ENCODE peak calls at places on chromosome 19, in seven cellular contexts. One of them, this sample, is unnamed.

GRCh38 chr19:46732172-46732938 is 13.5 kb upstream of the FKRP start:
- DNase-seq in foreskin fibroblast: no peak
- DNase-seq in AG04450: no peak
- DNase-seq in neural crest cell: no peak
- DNase-seq in Peyer's patch: peak
- DNase-seq in neural progenitor cell: no peak
- DNase-seq in AG09319: no peak
- DNase-seq in this sample: no peak

GRCh38 chr19:21580101-21580500 is 74.7 kb downstream of the ZNF429 start:
- DNase-seq in neural progenitor cell: no peak
- DNase-seq in AG09319: no peak
- DNase-seq in neural crest cell: no peak
- DNase-seq in foreskin fibroblast: no peak
- DNase-seq in AG04450: no peak
- DNase-seq in Peyer's patch: no peak
- DNase-seq in this sample: no peak

GRCh38 chr19:50334741-50335421 is 5.7 kb upstream of the KCNC3 start:
- DNase-seq in AG04450: no peak
- DNase-seq in neural crest cell: no peak
- DNase-seq in foreskin fibroblast: no peak
- DNase-seq in Peyer's patch: peak
- DNase-seq in AG09319: no peak
- DNase-seq in neural progenitor cell: no peak
- DNase-seq in this sample: no peak

GRCh38 chr19:39362682-39363657 is 20.7 kb downstream of the SAMD4B start:
- DNase-seq in AG04450: no peak
- DNase-seq in AG09319: no peak
- DNase-seq in neural crest cell: no peak
- DNase-seq in neural progenitor cell: no peak
- DNase-seq in foreskin fibroblast: peak
- DNase-seq in Peyer's patch: no peak
- DNase-seq in this sample: no peak

GRCh38 chr19:14774373-14774772 is 4.0 kb downstream of the ADGRE2 start:
- DNase-seq in AG04450: no peak
- DNase-seq in neural crest cell: no peak
- DNase-seq in AG09319: no peak
- DNase-seq in foreskin fibroblast: no peak
- DNase-seq in neural progenitor cell: no peak
- DNase-seq in Peyer's patch: no peak
- DNase-seq in this sample: no peak

GRCh38 chr19:46022431-46023310 is at the start of gene PGLYRP1:
- DNase-seq in foreskin fibroblast: no peak
- DNase-seq in Peyer's patch: no peak
- DNase-seq in neural crest cell: no peak
- DNase-seq in AG04450: no peak
- DNase-seq in neural progenitor cell: no peak
- DNase-seq in AG09319: no peak
- DNase-seq in this sample: peak

GRCh38 chr19:44613295-44614168 is at the start of gene IGSF23:
- DNase-seq in neural crest cell: no peak
- DNase-seq in AG04450: no peak
- DNase-seq in Peyer's patch: peak
- DNase-seq in foreskin fibroblast: no peak
- DNase-seq in AG09319: no peak
- DNase-seq in neural progenitor cell: no peak
- DNase-seq in this sample: no peak

GRCh38 chr19:51693819-51694218 is 689 bp downstream of the SPACA6 start:
- DNase-seq in neural crest cell: no peak
- DNase-seq in AG09319: no peak
- DNase-seq in Peyer's patch: no peak
- DNase-seq in neural progenitor cell: no peak
- DNase-seq in AG04450: no peak
- DNase-seq in foreskin fibroblast: no peak
- DNase-seq in this sample: no peak

GRCh38 chr19:4988770-4989251 is 19.9 kb downstream of the KDM4B start:
- DNase-seq in neural progenitor cell: no peak
- DNase-seq in neural crest cell: no peak
- DNase-seq in Peyer's patch: no peak
- DNase-seq in foreskin fibroblast: peak
- DNase-seq in AG04450: peak
- DNase-seq in AG09319: no peak
- DNase-seq in this sample: peak

GRCh38 chr19:45315304-45315703 is 7.4 kb downstream of the CKM start:
- DNase-seq in neural crest cell: no peak
- DNase-seq in AG09319: no peak
- DNase-seq in AG04450: no peak
- DNase-seq in Peyer's patch: no peak
- DNase-seq in neural progenitor cell: no peak
- DNase-seq in foreskin fibroblast: no peak
- DNase-seq in this sample: no peak

GRCh38 chr19:33819496-33819874 is 22.8 kb downstream of the KCTD15 start:
- DNase-seq in neural crest cell: peak
- DNase-seq in neural progenitor cell: peak
- DNase-seq in AG04450: no peak
- DNase-seq in AG09319: no peak
- DNase-seq in Peyer's patch: no peak
- DNase-seq in foreskin fibroblast: no peak
- DNase-seq in this sample: no peak

GRCh38 chr19:35458821-35459391 is 10.8 kb downstream of the FFAR2 start:
- DNase-seq in AG04450: no peak
- DNase-seq in Peyer's patch: no peak
- DNase-seq in neural progenitor cell: no peak
- DNase-seq in neural crest cell: no peak
- DNase-seq in foreskin fibroblast: no peak
- DNase-seq in AG09319: no peak
- DNase-seq in this sample: no peak

GRCh38 chr19:47595937-47596336 is 13.0 kb upstream of the BICRA start:
- DNase-seq in neural crest cell: no peak
- DNase-seq in Peyer's patch: no peak
- DNase-seq in neural progenitor cell: no peak
- DNase-seq in foreskin fibroblast: no peak
- DNase-seq in AG09319: no peak
- DNase-seq in AG04450: no peak
- DNase-seq in this sample: no peak

GRCh38 chr19:34066007-34066656 is 106.2 kb upstream of the LSM14A start:
- DNase-seq in foreskin fibroblast: no peak
- DNase-seq in neural crest cell: no peak
- DNase-seq in neural progenitor cell: no peak
- DNase-seq in AG04450: no peak
- DNase-seq in AG09319: no peak
- DNase-seq in Peyer's patch: no peak
- DNase-seq in this sample: no peak

GRCh38 chr19:40797963-40798222 is 1.1 kb upstream of the EGLN2 start:
- DNase-seq in neural progenitor cell: no peak
- DNase-seq in AG09319: no peak
- DNase-seq in AG04450: no peak
- DNase-seq in neural crest cell: no peak
- DNase-seq in foreskin fibroblast: no peak
- DNase-seq in Peyer's patch: no peak
- DNase-seq in this sample: no peak
- TF ChIP-seq CTCF in neural progenitor cell: no peak
- TF ChIP-seq CTCF in AG09319: no peak
- TF ChIP-seq CTCF in AG04450: no peak
- TF ChIP-seq CTCF in neural crest cell: no peak
- TF ChIP-seq CTCF in foreskin fibroblast: no peak
- TF ChIP-seq CTCF in Peyer's patch: no peak
- TF ChIP-seq CTCF in this sample: no peak

DNA sequence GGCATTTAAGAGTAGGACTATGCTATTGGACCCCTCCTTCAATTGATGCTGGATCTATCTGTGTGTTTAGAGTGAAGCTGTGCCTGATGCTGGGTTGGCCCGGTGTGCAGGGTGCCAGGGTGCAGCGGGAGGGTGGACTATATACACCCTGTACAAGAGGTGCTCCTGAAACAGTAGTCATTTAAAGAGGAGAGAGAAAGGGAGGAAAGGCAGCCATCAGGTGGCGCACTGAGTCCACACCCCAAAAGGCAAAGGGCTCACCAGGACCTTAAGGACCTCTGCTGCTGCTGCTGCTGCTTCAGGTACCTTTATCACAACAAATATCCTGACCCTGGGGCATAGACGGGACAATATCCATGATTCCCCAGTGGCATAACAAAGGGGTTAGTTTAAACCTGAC is 39.4 kb downstream of the ZNF136 start:
- DNase-seq in neural progenitor cell: peak
- DNase-seq in AG04450: no peak
- DNase-seq in Peyer's patch: peak
- DNase-seq in foreskin fibroblast: peak
- DNase-seq in AG09319: no peak
- DNase-seq in neural crest cell: no peak
- DNase-seq in this sample: no peak
- TF ChIP-seq CTCF in neural progenitor cell: peak
- TF ChIP-seq CTCF in AG04450: no peak
- TF ChIP-seq CTCF in Peyer's patch: peak
- TF ChIP-seq CTCF in foreskin fibroblast: no peak
- TF ChIP-seq CTCF in AG09319: no peak
- TF ChIP-seq CTCF in neural crest cell: no peak
- TF ChIP-seq CTCF in this sample: no peak

DNA sequence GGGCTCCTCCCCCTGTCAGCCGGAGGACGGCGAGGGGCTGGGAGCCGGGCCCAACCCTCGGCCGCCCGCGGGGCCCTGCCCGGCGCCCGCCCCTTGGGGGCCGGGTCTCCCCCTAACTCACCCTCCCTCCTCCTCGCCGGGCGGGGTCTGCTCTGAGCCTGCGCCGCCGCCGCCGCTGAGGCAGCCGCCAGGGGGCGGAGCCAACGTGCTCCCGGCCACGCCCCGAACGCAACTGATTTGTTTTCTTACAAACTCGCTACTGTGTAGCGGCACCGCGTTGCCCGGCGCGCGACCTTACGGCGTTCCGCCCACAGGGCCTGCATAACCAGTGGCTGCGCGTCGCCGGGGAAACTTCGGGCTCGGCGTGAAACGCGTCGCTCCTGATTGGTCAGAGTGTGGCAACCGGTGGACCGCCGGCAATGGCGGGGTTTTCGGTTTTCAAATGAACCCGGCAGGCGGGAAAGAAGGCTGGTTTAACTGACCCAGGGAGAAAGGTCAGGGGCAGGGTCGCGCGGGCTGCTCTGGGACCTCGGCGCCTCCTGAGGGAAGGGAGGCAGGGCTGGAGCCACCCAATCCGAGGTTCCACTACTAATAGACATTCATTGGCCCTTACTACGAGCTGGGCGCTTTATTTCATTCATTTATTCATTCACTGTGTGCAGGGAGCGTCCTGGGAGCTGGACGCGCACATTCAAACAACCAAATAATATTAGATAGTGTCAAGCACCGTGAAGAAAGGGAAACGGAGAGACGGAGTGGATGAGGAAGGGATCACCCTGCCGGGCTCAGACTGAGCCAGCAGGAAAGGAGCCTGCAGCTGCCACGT is at the start of gene CDKN2D:
- DNase-seq in foreskin fibroblast: peak
- DNase-seq in neural crest cell: peak
- DNase-seq in Peyer's patch: peak
- DNase-seq in neural progenitor cell: peak
- DNase-seq in AG04450: peak
- DNase-seq in AG09319: peak
- DNase-seq in this sample: peak
- TF ChIP-seq CTCF in foreskin fibroblast: no peak
- TF ChIP-seq CTCF in neural crest cell: peak
- TF ChIP-seq CTCF in Peyer's patch: peak
- TF ChIP-seq CTCF in neural progenitor cell: peak
- TF ChIP-seq CTCF in AG04450: no peak
- TF ChIP-seq CTCF in AG09319: no peak
- TF ChIP-seq CTCF in this sample: peak

DNA sequence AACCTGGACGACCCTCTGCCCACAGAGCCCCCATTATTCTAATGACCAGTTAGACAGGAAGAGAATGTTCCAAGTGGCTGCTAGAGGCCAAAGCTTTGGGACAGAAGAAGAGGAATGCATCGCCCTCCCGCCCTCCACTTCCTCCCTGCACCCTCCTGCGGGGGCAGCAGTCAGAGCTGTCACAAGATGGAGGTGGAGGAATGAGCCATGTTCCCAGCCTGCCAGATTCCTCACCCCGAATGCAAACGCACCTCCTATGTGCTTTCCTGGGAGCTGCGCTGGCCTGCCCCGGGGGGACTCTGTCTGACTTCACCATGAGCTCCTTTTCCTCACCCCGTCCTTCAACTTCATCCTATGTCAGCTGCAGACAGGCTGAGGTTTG is 1.7 kb downstream of the YJEFN3 start:
- DNase-seq in Peyer's patch: no peak
- DNase-seq in neural progenitor cell: no peak
- DNase-seq in AG09319: no peak
- DNase-seq in AG04450: no peak
- DNase-seq in neural crest cell: no peak
- DNase-seq in foreskin fibroblast: peak
- DNase-seq in this sample: no peak
- TF ChIP-seq CTCF in Peyer's patch: no peak
- TF ChIP-seq CTCF in neural progenitor cell: no peak
- TF ChIP-seq CTCF in AG09319: no peak
- TF ChIP-seq CTCF in AG04450: no peak
- TF ChIP-seq CTCF in neural crest cell: no peak
- TF ChIP-seq CTCF in foreskin fibroblast: no peak
- TF ChIP-seq CTCF in this sample: no peak

DNA sequence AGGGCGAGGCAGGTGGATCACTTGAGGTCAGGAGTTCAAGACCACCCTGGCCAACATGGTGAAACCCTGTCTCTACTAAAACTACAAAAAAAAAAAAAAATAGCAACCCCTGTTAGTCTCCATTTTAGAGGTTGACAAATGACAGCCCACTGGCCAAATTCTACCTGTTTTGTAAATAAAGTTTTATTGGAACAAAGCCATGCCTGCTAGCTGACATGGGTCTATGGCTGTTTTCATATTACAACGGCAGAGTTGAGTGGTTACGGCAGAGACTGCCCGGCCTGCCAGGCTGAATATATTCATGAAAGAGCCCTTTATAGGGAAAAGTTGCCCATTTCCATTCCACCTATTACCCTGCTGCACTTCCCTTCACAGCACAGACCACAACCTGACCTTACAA is 103.3 kb downstream of the ZNF557 start:
- DNase-seq in AG04450: no peak
- DNase-seq in foreskin fibroblast: no peak
- DNase-seq in neural crest cell: no peak
- DNase-seq in AG09319: no peak
- DNase-seq in neural progenitor cell: no peak
- DNase-seq in Peyer's patch: no peak
- DNase-seq in this sample: no peak
- TF ChIP-seq CTCF in AG04450: no peak
- TF ChIP-seq CTCF in foreskin fibroblast: no peak
- TF ChIP-seq CTCF in neural crest cell: no peak
- TF ChIP-seq CTCF in AG09319: no peak
- TF ChIP-seq CTCF in neural progenitor cell: no peak
- TF ChIP-seq CTCF in Peyer's patch: no peak
- TF ChIP-seq CTCF in this sample: no peak

This sample was measured in ascending aorta.